ENCODE peak calls at places on chromosomes 7 and 10, in five cellular contexts. One of them, this sample, is unnamed.

GRCh38 chr7:144885453-144885852 is 49.6 kb upstream of the TPK1 start:
- DNase-seq in endothelial cell of umbilical vein: no peak
- DNase-seq in stomach: no peak
- DNase-seq in HL-60: no peak
- DNase-seq in upper lobe of left lung: no peak
- DNase-seq in this sample: no peak

GRCh38 chr7:28686418-28686800 is 271.7 kb downstream of the TRIL start:
- DNase-seq in HL-60: no peak
- DNase-seq in stomach: no peak
- DNase-seq in endothelial cell of umbilical vein: peak
- DNase-seq in upper lobe of left lung: no peak
- DNase-seq in this sample: no peak

GRCh38 chr7:128201067-128201689 is 39.9 kb upstream of the LEP start:
- DNase-seq in HL-60: no peak
- DNase-seq in stomach: no peak
- DNase-seq in upper lobe of left lung: peak
- DNase-seq in endothelial cell of umbilical vein: no peak
- DNase-seq in this sample: no peak

GRCh38 chr7:9242604-9243003 is 809.2 kb downstream of the NXPH1 start:
- DNase-seq in HL-60: no peak
- DNase-seq in stomach: no peak
- DNase-seq in endothelial cell of umbilical vein: no peak
- DNase-seq in upper lobe of left lung: no peak
- DNase-seq in this sample: no peak

GRCh38 chr7:1295776-1296726 is 63.4 kb downstream of the UNCX start:
- DNase-seq in endothelial cell of umbilical vein: no peak
- DNase-seq in upper lobe of left lung: peak
- DNase-seq in stomach: no peak
- DNase-seq in HL-60: no peak
- DNase-seq in this sample: peak

GRCh38 chr10:114233432-114233831 is 5.6 kb upstream of the VWA2 start:
- DNase-seq in stomach: no peak
- DNase-seq in upper lobe of left lung: no peak
- DNase-seq in endothelial cell of umbilical vein: no peak
- DNase-seq in HL-60: no peak
- DNase-seq in this sample: no peak

GRCh38 chr10:71395621-71396020 is 1.1 kb upstream of the CDH23 start:
- DNase-seq in stomach: no peak
- DNase-seq in HL-60: no peak
- DNase-seq in endothelial cell of umbilical vein: no peak
- DNase-seq in upper lobe of left lung: no peak
- DNase-seq in this sample: no peak

GRCh38 chr10:51630618-51631005 is 68.8 kb downstream of the CSTF2T start:
- DNase-seq in upper lobe of left lung: no peak
- DNase-seq in HL-60: no peak
- DNase-seq in stomach: no peak
- DNase-seq in endothelial cell of umbilical vein: no peak
- DNase-seq in this sample: no peak

GRCh38 chr10:4514445-4515108 is 311.4 kb upstream of the AKR1E2 start:
- DNase-seq in stomach: no peak
- DNase-seq in upper lobe of left lung: peak
- DNase-seq in endothelial cell of umbilical vein: no peak
- DNase-seq in HL-60: peak
- DNase-seq in this sample: no peak

GRCh38 chr10:102413053-102413705 is 5.4 kb downstream of the PSD start:
- DNase-seq in HL-60: no peak
- DNase-seq in stomach: no peak
- DNase-seq in upper lobe of left lung: no peak
- DNase-seq in endothelial cell of umbilical vein: no peak
- DNase-seq in this sample: no peak

GRCh38 chr7:45524373-45524913 is 49.7 kb upstream of the ADCY1 start:
- DNase-seq in endothelial cell of umbilical vein: no peak
- DNase-seq in stomach: no peak
- DNase-seq in upper lobe of left lung: no peak
- DNase-seq in HL-60: no peak
- DNase-seq in this sample: no peak

GRCh38 chr10:35876248-35876647 is 234.2 kb upstream of the FZD8 start:
- DNase-seq in stomach: no peak
- DNase-seq in upper lobe of left lung: no peak
- DNase-seq in endothelial cell of umbilical vein: no peak
- DNase-seq in HL-60: no peak
- DNase-seq in this sample: no peak

GRCh38 chr7:39615350-39615975 is 7.9 kb upstream of the RALA start:
- DNase-seq in stomach: no peak
- DNase-seq in HL-60: no peak
- DNase-seq in upper lobe of left lung: no peak
- DNase-seq in endothelial cell of umbilical vein: peak
- DNase-seq in this sample: no peak

GRCh38 chr10:130905921-130906320 is 405.6 kb downstream of the TCERG1L start:
- DNase-seq in upper lobe of left lung: no peak
- DNase-seq in stomach: no peak
- DNase-seq in HL-60: no peak
- DNase-seq in endothelial cell of umbilical vein: no peak
- DNase-seq in this sample: no peak

GRCh38 chr10:118835682-118836326 is 81.0 kb upstream of the CACUL1 start:
- DNase-seq in upper lobe of left lung: no peak
- DNase-seq in endothelial cell of umbilical vein: no peak
- DNase-seq in stomach: peak
- DNase-seq in HL-60: no peak
- DNase-seq in this sample: no peak

GRCh38 chr7:47785923-47786556 is 162.2 kb downstream of the PKD1L1 start:
- DNase-seq in HL-60: no peak
- DNase-seq in endothelial cell of umbilical vein: no peak
- DNase-seq in upper lobe of left lung: no peak
- DNase-seq in stomach: no peak
- DNase-seq in this sample: no peak

GRCh38 chr10:89478085-89478738 is 57.2 kb downstream of the SLC16A12 start:
- DNase-seq in HL-60: no peak
- DNase-seq in stomach: no peak
- DNase-seq in endothelial cell of umbilical vein: no peak
- DNase-seq in upper lobe of left lung: no peak
- DNase-seq in this sample: no peak

GRCh38 chr7:70093496-70093895 is 495.2 kb downstream of the AUTS2 start:
- DNase-seq in endothelial cell of umbilical vein: no peak
- DNase-seq in HL-60: no peak
- DNase-seq in upper lobe of left lung: no peak
- DNase-seq in stomach: no peak
- DNase-seq in this sample: no peak

GRCh38 chr7:72435913-72436480 is 23.9 kb upstream of the CALN1 start:
- DNase-seq in upper lobe of left lung: no peak
- DNase-seq in stomach: no peak
- DNase-seq in HL-60: no peak
- DNase-seq in endothelial cell of umbilical vein: no peak
- DNase-seq in this sample: peak

GRCh38 chr10:4372601-4373000 is 453.4 kb upstream of the AKR1E2 start:
- DNase-seq in HL-60: no peak
- DNase-seq in upper lobe of left lung: no peak
- DNase-seq in stomach: no peak
- DNase-seq in endothelial cell of umbilical vein: peak
- DNase-seq in this sample: no peak

GRCh38 chr10:14276200-14276599 is 54.5 kb downstream of the FRMD4A start:
- DNase-seq in HL-60: no peak
- DNase-seq in stomach: no peak
- DNase-seq in endothelial cell of umbilical vein: no peak
- DNase-seq in upper lobe of left lung: no peak
- DNase-seq in this sample: no peak

GRCh38 chr7:24024689-24025088 is 259.3 kb upstream of the NPY start:
- DNase-seq in stomach: no peak
- DNase-seq in endothelial cell of umbilical vein: no peak
- DNase-seq in HL-60: no peak
- DNase-seq in upper lobe of left lung: no peak
- DNase-seq in this sample: no peak

GRCh38 chr7:87797798-87798403 is 78.3 kb downstream of the SLC25A40 start:
- DNase-seq in upper lobe of left lung: no peak
- DNase-seq in stomach: no peak
- DNase-seq in HL-60: no peak
- DNase-seq in endothelial cell of umbilical vein: peak
- DNase-seq in this sample: no peak

GRCh38 chr7:155000795-155001194 is 2.1 kb downstream of the PAXIP1 start:
- DNase-seq in endothelial cell of umbilical vein: no peak
- DNase-seq in upper lobe of left lung: no peak
- DNase-seq in HL-60: no peak
- DNase-seq in stomach: no peak
- DNase-seq in this sample: no peak

GRCh38 chr10:102729090-102730026 is 14.4 kb upstream of the WBP1L start:
- DNase-seq in stomach: peak
- DNase-seq in HL-60: no peak
- DNase-seq in endothelial cell of umbilical vein: peak
- DNase-seq in upper lobe of left lung: peak
- DNase-seq in this sample: peak

GRCh38 chr7:122303971-122304603 is 463 bp downstream of the FEZF1 start:
- DNase-seq in HL-60: no peak
- DNase-seq in stomach: no peak
- DNase-seq in endothelial cell of umbilical vein: no peak
- DNase-seq in upper lobe of left lung: peak
- DNase-seq in this sample: peak

GRCh38 chr7:122303522-122303970 is 1.0 kb downstream of the FEZF1 start:
- DNase-seq in stomach: no peak
- DNase-seq in upper lobe of left lung: no peak
- DNase-seq in endothelial cell of umbilical vein: no peak
- DNase-seq in HL-60: no peak
- DNase-seq in this sample: peak

GRCh38 chr7:122305475-122306319 is 1.1 kb upstream of the FEZF1 start:
- DNase-seq in stomach: no peak
- DNase-seq in HL-60: no peak
- DNase-seq in endothelial cell of umbilical vein: no peak
- DNase-seq in upper lobe of left lung: peak
- DNase-seq in this sample: peak

GRCh38 chr7:122304996-122305421 is 459 bp upstream of the FEZF1 start:
- DNase-seq in endothelial cell of umbilical vein: no peak
- DNase-seq in HL-60: no peak
- DNase-seq in stomach: no peak
- DNase-seq in upper lobe of left lung: peak
- DNase-seq in this sample: no peak

DNA sequence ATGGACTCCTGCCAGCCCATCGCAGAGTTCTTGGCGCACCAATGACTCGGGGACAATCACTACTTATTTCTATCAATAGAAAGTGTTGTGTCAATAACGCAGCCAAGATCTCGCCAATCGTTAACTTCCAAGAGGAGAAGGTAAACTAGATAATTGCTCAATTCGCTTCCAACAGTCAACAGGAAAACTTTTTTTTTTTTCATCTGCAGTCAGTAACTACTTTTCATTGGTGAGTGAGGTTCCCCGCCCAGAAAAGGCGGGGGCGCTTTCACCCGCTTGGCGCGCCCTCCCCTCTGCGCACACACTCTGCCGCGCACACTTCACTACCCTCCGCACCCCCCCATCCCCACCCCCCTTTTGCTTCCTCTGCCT is at the start of gene FEZF1:
- DNase-seq in stomach: no peak
- DNase-seq in endothelial cell of umbilical vein: no peak
- DNase-seq in HL-60: no peak
- DNase-seq in upper lobe of left lung: peak
- DNase-seq in this sample: no peak
- H3K27ac ChIP-seq in stomach: no peak
- H3K27ac ChIP-seq in endothelial cell of umbilical vein: no peak
- H3K27ac ChIP-seq in HL-60: no peak
- H3K27ac ChIP-seq in upper lobe of left lung: no peak
- H3K27ac ChIP-seq in this sample: no peak

GRCh38 chr7:98286093-98286525 is 4.6 kb downstream of the BRI3 start:
- DNase-seq in HL-60: no peak
- DNase-seq in stomach: peak
- DNase-seq in endothelial cell of umbilical vein: no peak
- DNase-seq in upper lobe of left lung: peak
- DNase-seq in this sample: peak

GRCh38 chr7:98283887-98284222 is 2.4 kb downstream of the BRI3 start:
- DNase-seq in upper lobe of left lung: no peak
- DNase-seq in stomach: no peak
- DNase-seq in endothelial cell of umbilical vein: no peak
- DNase-seq in HL-60: no peak
- DNase-seq in this sample: no peak

GRCh38 chr7:98285132-98286092 is 3.9 kb downstream of the BRI3 start:
- DNase-seq in HL-60: no peak
- DNase-seq in endothelial cell of umbilical vein: no peak
- DNase-seq in upper lobe of left lung: peak
- DNase-seq in stomach: no peak
- DNase-seq in this sample: no peak

GRCh38 chr7:98283127-98283886 is 1.8 kb downstream of the BRI3 start:
- DNase-seq in HL-60: peak
- DNase-seq in stomach: peak
- DNase-seq in endothelial cell of umbilical vein: peak
- DNase-seq in upper lobe of left lung: peak
- DNase-seq in this sample: peak

DNA sequence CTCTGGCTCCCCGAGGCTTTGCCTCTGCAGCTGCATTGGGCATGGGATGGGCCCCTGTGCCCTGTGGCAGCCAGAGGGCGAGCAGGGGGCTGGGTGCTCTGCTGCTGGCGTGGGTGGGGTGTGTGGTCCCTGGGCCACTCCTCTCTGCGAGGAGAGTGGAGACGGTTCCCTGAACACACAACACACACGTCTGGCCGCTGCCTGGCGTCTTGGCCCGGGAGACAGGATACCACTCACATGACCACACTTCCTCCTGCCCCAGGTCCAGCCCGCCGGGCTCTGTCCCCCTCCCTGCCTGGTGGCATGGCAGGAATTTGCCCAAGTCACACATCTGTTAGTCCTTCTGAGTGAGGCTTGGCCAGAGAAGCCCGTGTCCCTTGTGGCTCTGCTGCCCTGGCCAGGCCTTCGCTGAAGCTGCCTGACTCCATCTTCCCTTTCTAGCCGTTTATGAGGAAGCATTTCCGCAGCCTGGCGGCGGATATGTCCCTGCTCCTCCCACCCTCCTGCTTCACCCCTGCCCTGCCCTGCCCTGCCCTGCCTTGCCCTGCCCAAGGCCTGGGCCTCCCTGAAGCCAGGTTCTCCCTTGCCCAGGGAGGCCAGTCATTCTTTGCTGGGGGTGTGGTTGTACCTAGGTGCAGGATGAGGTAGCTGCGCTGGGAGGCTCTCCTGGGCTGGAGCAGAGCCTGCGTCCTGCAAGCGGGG is 3.0 kb downstream of the BRI3 start:
- DNase-seq in endothelial cell of umbilical vein: peak
- DNase-seq in stomach: peak
- DNase-seq in upper lobe of left lung: peak
- DNase-seq in HL-60: peak
- DNase-seq in this sample: peak
- TF ChIP-seq POLR2AphosphoS5 in endothelial cell of umbilical vein: peak
- TF ChIP-seq POLR2AphosphoS5 in stomach: peak
- TF ChIP-seq POLR2AphosphoS5 in upper lobe of left lung: peak
- TF ChIP-seq POLR2AphosphoS5 in HL-60: no peak
- TF ChIP-seq POLR2AphosphoS5 in this sample: peak

GRCh38 chr10:125118701-125119100 is 41.7 kb downstream of the CTBP2 start:
- DNase-seq in upper lobe of left lung: no peak
- DNase-seq in stomach: no peak
- DNase-seq in HL-60: no peak
- DNase-seq in endothelial cell of umbilical vein: no peak
- DNase-seq in this sample: peak
- H3K27ac ChIP-seq in upper lobe of left lung: peak
- H3K27ac ChIP-seq in stomach: peak
- H3K27ac ChIP-seq in HL-60: no peak
- H3K27ac ChIP-seq in endothelial cell of umbilical vein: no peak
- H3K27ac ChIP-seq in this sample: no peak

DNA sequence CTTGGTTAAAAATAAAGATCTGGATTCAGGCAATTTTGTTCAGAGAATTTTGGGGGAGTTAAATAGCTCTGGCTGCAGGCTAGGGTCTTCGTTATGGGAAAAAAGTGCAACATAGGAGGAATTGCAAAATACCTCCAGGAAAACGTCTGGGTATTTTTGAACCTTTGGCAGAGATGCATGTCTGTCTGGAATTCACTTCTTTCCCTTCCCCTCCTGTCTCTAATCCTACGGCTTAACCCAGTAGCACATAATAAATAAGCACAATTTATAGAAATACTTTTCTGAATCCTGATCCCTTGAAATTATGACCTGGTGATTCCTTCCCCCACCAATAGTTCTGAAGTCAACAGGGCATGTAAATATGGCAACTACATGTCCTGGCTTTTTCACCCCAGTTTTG is 19.3 kb upstream of the NUP205 start:
- DNase-seq in stomach: no peak
- DNase-seq in endothelial cell of umbilical vein: no peak
- DNase-seq in upper lobe of left lung: no peak
- DNase-seq in HL-60: no peak
- DNase-seq in this sample: no peak
- TF ChIP-seq POLR2AphosphoS5 in stomach: no peak
- TF ChIP-seq POLR2AphosphoS5 in endothelial cell of umbilical vein: no peak
- TF ChIP-seq POLR2AphosphoS5 in upper lobe of left lung: no peak
- TF ChIP-seq POLR2AphosphoS5 in HL-60: no peak
- TF ChIP-seq POLR2AphosphoS5 in this sample: no peak